ENCODE peak calls at places on chromosomes 13 and 19, in eight cellular contexts. W, C, Y, M, G, U, E and K are unnamed samples.

GRCh38 chr13:50684366-50684765 is 159.1 kb downstream of the DLEU7 start:
- DNase-seq in W (peak), C (no peak), Y (peak), M (no peak), G (no peak), U (no peak), E (no peak), K (no peak)

GRCh38 chr19:39645800-39646411 is 9.8 kb upstream of the LGALS16 start:
- DNase-seq in W (peak), C (no peak), Y (no peak), M (peak), G (peak), U (no peak), E (no peak), K (peak)

GRCh38 chr13:97194473-97194872 is 27.7 kb upstream of the MBNL2 start:
- DNase-seq in W (peak), C (no peak), Y (no peak), M (peak), G (peak), U (no peak), E (peak), K (peak)

GRCh38 chr13:40550130-40550529 is 116.3 kb downstream of the FOXO1 start:
- DNase-seq in W (peak), C (no peak), Y (no peak), M (peak), G (no peak), U (no peak), E (no peak), K (peak)

GRCh38 chr13:29454931-29455481 is 140.5 kb downstream of the SLC7A1 start:
- DNase-seq in W (no peak), C (no peak), Y (no peak), M (peak), G (peak), U (no peak), E (peak), K (peak)

GRCh38 chr13:70218618-70219017 is 110.4 kb upstream of the KLHL1 start:
- DNase-seq in W (no peak), C (no peak), Y (no peak), M (no peak), G (no peak), U (no peak), E (no peak), K (no peak)

GRCh38 chr13:50760751-50761150 is 82.7 kb downstream of the DLEU7 start:
- DNase-seq in W (no peak), C (no peak), Y (no peak), M (peak), G (no peak), U (no peak), E (no peak), K (no peak)

GRCh38 chr13:106145997-106146864 is 389.2 kb downstream of the EFNB2 start:
- DNase-seq in W (no peak), C (no peak), Y (no peak), M (no peak), G (peak), U (no peak), E (no peak), K (no peak)

GRCh38 chr13:80273717-80274116 is 67.2 kb downstream of the SPRY2 start:
- DNase-seq in W (no peak), C (no peak), Y (no peak), M (no peak), G (no peak), U (no peak), E (no peak), K (no peak)

GRCh38 chr13:89925107-89925506 is 1422.4 kb upstream of the MIR17HG start:
- DNase-seq in W (peak), C (peak), Y (no peak), M (peak), G (peak), U (no peak), E (no peak), K (peak)

GRCh38 chr19:38284422-38284821 is 19.6 kb upstream of the C19orf33 start:
- DNase-seq in W (no peak), C (no peak), Y (no peak), M (no peak), G (no peak), U (no peak), E (no peak), K (no peak)

GRCh38 chr19:17052439-17052838 is 22.8 kb downstream of the HAUS8 start:
- DNase-seq in W (peak), C (peak), Y (peak), M (peak), G (peak), U (peak), E (peak), K (peak)

GRCh38 chr19:48962029-48962848 is 2.9 kb upstream of the FTL start:
- DNase-seq in W (peak), C (no peak), Y (peak), M (peak), G (peak), U (no peak), E (peak), K (no peak)

GRCh38 chr13:98478134-98479129 is 98.5 kb downstream of the STK24 start:
- DNase-seq in W (no peak), C (no peak), Y (no peak), M (peak), G (peak), U (no peak), E (peak), K (peak)

GRCh38 chr13:37495046-37495445 is 103.5 kb downstream of the POSTN start:
- DNase-seq in W (peak), C (no peak), Y (no peak), M (peak), G (no peak), U (no peak), E (no peak), K (peak)

GRCh38 chr19:16795731-16796130 is 33.5 kb upstream of the SIN3B start:
- DNase-seq in W (no peak), C (no peak), Y (no peak), M (no peak), G (peak), U (no peak), E (no peak), K (no peak)

GRCh38 chr13:109156181-109156935 is 526.9 kb downstream of the MYO16 start:
- DNase-seq in W (peak), C (no peak), Y (peak), M (peak), G (peak), U (peak), E (peak), K (peak)

GRCh38 chr19:7869453-7869909 is 4.7 kb downstream of the PRR36 start:
- DNase-seq in W (peak), C (peak), Y (peak), M (peak), G (peak), U (no peak), E (peak), K (peak)

GRCh38 chr19:53394522-53394973 is 401 bp upstream of the ZNF765 start:
- DNase-seq in W (no peak), C (no peak), Y (peak), M (peak), G (peak), U (peak), E (peak), K (no peak)

GRCh38 chr19:42255766-42256750 is 1.1 kb upstream of the ERF start:
- DNase-seq in W (peak), C (peak), Y (peak), M (peak), G (peak), U (no peak), E (peak), K (peak)

GRCh38 chr19:42175952-42176648 is 41.4 kb downstream of the DEDD2 start:
- DNase-seq in W (peak), C (peak), Y (no peak), M (peak), G (peak), U (no peak), E (peak), K (peak)

GRCh38 chr19:18833141-18833476 is 1.4 kb downstream of the UPF1 start:
- DNase-seq in W (no peak), C (no peak), Y (no peak), M (no peak), G (no peak), U (no peak), E (no peak), K (peak)

GRCh38 chr19:22945560-22945959 is 57.4 kb downstream of the ZNF728 start:
- DNase-seq in W (peak), C (no peak), Y (no peak), M (no peak), G (peak), U (no peak), E (no peak), K (peak)

GRCh38 chr13:60759499-60759898 is 362.5 kb downstream of the TDRD3 start:
- DNase-seq in W (peak), C (peak), Y (no peak), M (no peak), G (peak), U (no peak), E (no peak), K (peak)

GRCh38 chr19:14528419-14529253 is 758 bp upstream of the TECR start:
- DNase-seq in W (peak), C (no peak), Y (no peak), M (no peak), G (no peak), U (no peak), E (no peak), K (no peak)

GRCh38 chr13:37395544-37395943 is 203.0 kb downstream of the POSTN start:
- DNase-seq in W (no peak), C (no peak), Y (no peak), M (no peak), G (peak), U (no peak), E (no peak), K (no peak)

GRCh38 chr19:18594824-18595373 is 6.3 kb downstream of the REX1BD start:
- DNase-seq in W (no peak), C (no peak), Y (no peak), M (no peak), G (no peak), U (no peak), E (no peak), K (no peak)

GRCh38 chr13:94700051-94700535 is 12.3 kb downstream of the SOX21 start:
- DNase-seq in W (no peak), C (no peak), Y (no peak), M (no peak), G (no peak), U (no peak), E (no peak), K (no peak)

GRCh38 chr19:6020166-6020967 is 42.4 kb upstream of the RANBP3 start:
- DNase-seq in W (no peak), C (peak), Y (no peak), M (no peak), G (no peak), U (no peak), E (no peak), K (no peak)

GRCh38 chr19:47315125-47315821 is 5.6 kb downstream of the C5AR1 start:
- DNase-seq in W (peak), C (no peak), Y (peak), M (peak), G (peak), U (peak), E (peak), K (peak)